ENCODE peak calls at places on chromosomes 7 and 10, in five cellular contexts. H is H54, P is adrenal gland, N is spleen, Y is right lobe of liver. V is an unnamed sample.

GRCh38 chr10:24762161-24762924 is 38.7 kb upstream of the ARHGAP21 start:
- DNase-seq in H (peak), P (no peak), N (no peak), Y (no peak), V (no peak)

GRCh38 chr10:75042292-75042974 is 69.0 kb upstream of the SAMD8 start:
- DNase-seq in H (peak), P (no peak), N (no peak), Y (no peak), V (no peak)

GRCh38 chr10:118107040-118107439 is 60.3 kb upstream of the RAB11FIP2 start:
- DNase-seq in H (no peak), P (no peak), N (no peak), Y (no peak), V (no peak)

GRCh38 chr7:156942708-156943090 is 6.8 kb upstream of the NOM1 start:
- DNase-seq in H (no peak), P (peak), N (no peak), Y (no peak), V (no peak)

GRCh38 chr10:52318822-52319464 is 4.9 kb downstream of the DKK1 start:
- DNase-seq in H (no peak), P (no peak), N (no peak), Y (no peak), V (no peak)

GRCh38 chr7:25348066-25348595 is 119.8 kb upstream of the NPVF start:
- DNase-seq in H (no peak), P (no peak), N (no peak), Y (no peak), V (no peak)

GRCh38 chr10:98351831-98352402 is 63.1 kb downstream of the PYROXD2 start:
- DNase-seq in H (no peak), P (no peak), N (no peak), Y (no peak), V (no peak)

GRCh38 chr7:138958026-138958956 is 22.9 kb downstream of the KIAA1549 start:
- DNase-seq in H (no peak), P (no peak), N (no peak), Y (no peak), V (no peak)

GRCh38 chr10:47065903-47066302 is 154.7 kb downstream of the PTPN20 start:
- DNase-seq in H (no peak), P (no peak), N (peak), Y (no peak), V (no peak)

GRCh38 chr7:95972554-95972953 is 200.2 kb downstream of the DYNC1I1 start:
- DNase-seq in H (no peak), P (no peak), N (no peak), Y (no peak), V (no peak)

GRCh38 chr7:24057243-24057642 is 226.7 kb upstream of the NPY start:
- DNase-seq in H (peak), P (no peak), N (no peak), Y (no peak), V (no peak)

GRCh38 chr7:650339-651031 is 76.0 kb upstream of the DNAAF5 start:
- DNase-seq in H (no peak), P (peak), N (no peak), Y (peak), V (no peak)

GRCh38 chr10:87622290-87623004 is 37.2 kb upstream of the PAPSS2 start:
- DNase-seq in H (no peak), P (no peak), N (no peak), Y (no peak), V (no peak)

GRCh38 chr10:75632750-75633462 is 201.5 kb downstream of the LRMDA start:
- DNase-seq in H (no peak), P (no peak), N (no peak), Y (no peak), V (no peak)

GRCh38 chr10:48507494-48507893 is 97.4 kb downstream of the ARHGAP22 start:
- DNase-seq in H (no peak), P (no peak), N (no peak), Y (no peak), V (no peak)

GRCh38 chr10:106768204-106768603 is 396.3 kb downstream of the SORCS1 start:
- DNase-seq in H (no peak), P (no peak), N (no peak), Y (no peak), V (no peak)

GRCh38 chr10:23968296-23968695 is 240.6 kb upstream of the KIAA1217 start:
- DNase-seq in H (no peak), P (no peak), N (no peak), Y (no peak), V (no peak)

GRCh38 chr7:141572175-141572574 is 21.0 kb downstream of the AGK start:
- DNase-seq in H (no peak), P (no peak), N (no peak), Y (no peak), V (no peak)

GRCh38 chr10:46299267-46299530 is 12.4 kb downstream of the ANTXRL start:
- DNase-seq in H (no peak), P (no peak), N (no peak), Y (peak), V (no peak)

GRCh38 chr7:118072893-118073674 is 110.9 kb upstream of the LSM8 start:
- DNase-seq in H (no peak), P (no peak), N (no peak), Y (no peak), V (no peak)

GRCh38 chr7:158416283-158416933 is 171.2 kb downstream of the PTPRN2 start:
- DNase-seq in H (no peak), P (no peak), N (peak), Y (no peak), V (no peak)

GRCh38 chr10:30364391-30365268 is 15.6 kb upstream of the MTPAP start:
- DNase-seq in H (no peak), P (no peak), N (no peak), Y (no peak), V (no peak)

GRCh38 chr10:77667426-77668324 is 30.1 kb upstream of the KCNMA1 start:
- DNase-seq in H (no peak), P (no peak), N (no peak), Y (no peak), V (no peak)

GRCh38 chr10:50033481-50033880 is 34.3 kb upstream of the WASHC2A start:
- DNase-seq in H (no peak), P (no peak), N (no peak), Y (no peak), V (no peak)

GRCh38 chr10:30436200-30436599 is 2.2 kb downstream of the MAP3K8 start:
- DNase-seq in H (no peak), P (no peak), N (no peak), Y (no peak), V (peak)

GRCh38 chr7:50633414-50633710 is 68.2 kb upstream of the DDC start:
- DNase-seq in H (no peak), P (no peak), N (no peak), Y (no peak), V (no peak)

GRCh38 chr7:130793855-130794618 is 60.0 kb upstream of the KLF14 start:
- DNase-seq in H (no peak), P (no peak), N (no peak), Y (no peak), V (no peak)

GRCh38 chr10:32190890-32191491 is 134.8 kb upstream of the KIF5B start:
- DNase-seq in H (no peak), P (no peak), N (no peak), Y (no peak), V (peak)

GRCh38 chr7:50855526-50855925 is 72.8 kb upstream of the GRB10 start:
- DNase-seq in H (no peak), P (no peak), N (no peak), Y (no peak), V (no peak)

GRCh38 chr10:1243486-1244182 is 187.4 kb downstream of the WDR37 start:
- DNase-seq in H (no peak), P (no peak), N (peak), Y (no peak), V (no peak)

GRCh38 chr10:11499425-11500071 is 111.9 kb downstream of the USP6NL start:
- DNase-seq in H (no peak), P (no peak), N (no peak), Y (no peak), V (peak)

GRCh38 chr7:135721198-135721820 is 6.7 kb downstream of the SLC13A4 start:
- DNase-seq in H (no peak), P (no peak), N (no peak), Y (no peak), V (no peak)

GRCh38 chr10:29807407-29807806 is 172.6 kb upstream of the SVIL start:
- DNase-seq in H (peak), P (no peak), N (no peak), Y (no peak), V (no peak)

GRCh38 chr7:117963278-117964184 is 90.3 kb upstream of the CTTNBP2 start:
- DNase-seq in H (no peak), P (no peak), N (no peak), Y (no peak), V (no peak)

GRCh38 chr7:108592633-108593277 is 23.1 kb downstream of the DNAJB9 start:
- DNase-seq in H (no peak), P (no peak), N (no peak), Y (no peak), V (peak)

GRCh38 chr7:66281678-66282593 is 76.8 kb downstream of the TPST1 start:
- DNase-seq in H (peak), P (peak), N (peak), Y (no peak), V (no peak)

GRCh38 chr10:48509974-48510692 is 94.7 kb downstream of the ARHGAP22 start:
- DNase-seq in H (no peak), P (no peak), N (peak), Y (no peak), V (peak)

GRCh38 chr7:158097511-158098124 is 490.0 kb downstream of the PTPRN2 start:
- DNase-seq in H (no peak), P (no peak), N (peak), Y (peak), V (no peak)

GRCh38 chr7:23249486-23249885 is 2.9 kb downstream of the GPNMB start:
- DNase-seq in H (no peak), P (no peak), N (no peak), Y (no peak), V (no peak)

DNA sequence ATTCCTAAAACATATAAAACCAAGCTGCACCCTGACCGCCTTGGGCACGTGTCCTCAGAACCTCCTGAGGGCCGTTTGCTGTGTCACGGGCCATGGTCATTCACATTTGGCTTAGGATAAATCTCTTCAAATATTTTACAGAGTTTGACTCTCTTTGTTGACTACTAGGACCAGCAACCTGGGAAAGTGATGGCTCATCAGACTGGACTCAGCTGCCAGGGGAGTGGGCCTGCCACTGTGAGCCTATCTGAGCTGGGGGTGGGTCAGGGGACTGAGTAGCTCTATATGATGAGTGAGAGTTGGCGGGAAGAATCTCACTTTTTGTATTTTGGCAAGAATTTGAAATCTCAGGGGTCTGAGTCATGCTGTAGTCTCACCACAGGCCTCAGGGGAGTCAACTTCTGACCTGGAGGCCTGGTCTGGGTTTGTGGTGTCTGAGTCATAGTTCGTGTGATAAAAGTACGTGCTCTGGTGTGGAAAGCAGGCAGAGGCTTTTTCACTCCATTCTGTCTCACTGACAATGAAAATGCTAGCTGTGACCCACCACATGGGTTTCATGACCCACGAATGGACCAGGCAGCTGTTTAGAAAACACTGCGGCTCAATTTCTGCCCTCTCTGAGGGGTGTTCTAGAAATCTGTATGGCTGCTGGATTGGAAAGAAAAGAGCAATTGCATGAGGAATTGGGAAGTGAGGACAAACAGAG is 4.2 kb upstream of the UPP1 start:
- DNase-seq in H (peak), P (peak), N (peak), Y (no peak), V (peak)
- TF ChIP-seq POLR2A in H (no peak), P (no peak), N (no peak), Y (peak), V (no peak)

DNA sequence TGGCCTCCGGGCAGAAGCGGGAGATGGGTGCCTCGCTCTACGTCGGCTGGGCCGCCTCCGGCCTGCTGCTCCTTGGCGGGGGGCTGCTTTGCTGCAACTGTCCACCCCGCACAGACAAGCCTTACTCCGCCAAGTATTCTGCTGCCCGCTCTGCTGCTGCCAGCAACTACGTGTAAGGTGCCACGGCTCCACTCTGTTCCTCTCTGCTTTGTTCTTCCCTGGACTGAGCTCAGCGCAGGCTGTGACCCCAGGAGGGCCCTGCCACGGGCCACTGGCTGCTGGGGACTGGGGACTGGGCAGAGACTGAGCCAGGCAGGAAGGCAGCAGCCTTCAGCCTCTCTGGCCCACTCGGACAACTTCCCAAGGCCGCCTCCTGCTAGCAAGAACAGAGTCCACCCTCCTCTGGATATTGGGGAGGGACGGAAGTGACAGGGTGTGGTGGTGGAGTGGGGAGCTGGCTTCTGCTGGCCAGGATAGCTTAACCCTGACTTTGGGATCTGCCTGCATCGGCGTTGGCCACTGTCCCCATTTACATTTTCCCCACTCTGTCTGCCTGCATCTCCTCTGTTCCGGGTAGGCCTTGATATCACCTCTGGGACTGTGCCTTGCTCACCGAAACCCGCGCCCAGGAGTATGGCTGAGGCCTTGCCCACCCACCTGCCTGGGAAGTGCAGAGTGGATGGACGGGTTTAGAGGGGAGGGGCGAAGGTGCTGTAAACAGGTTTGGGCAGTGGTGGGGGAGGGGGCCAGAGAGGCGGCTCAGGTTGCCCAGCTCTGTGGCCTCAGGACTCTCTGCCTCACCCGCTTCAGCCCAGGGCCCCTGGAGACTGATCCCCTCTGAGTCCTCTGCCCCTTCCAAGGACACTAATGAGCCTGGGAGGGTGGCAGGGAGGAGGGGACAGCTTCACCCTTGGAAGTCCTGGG is 1.1 kb downstream of the CLDN4 start:
- DNase-seq in H (no peak), P (peak), N (no peak), Y (no peak), V (no peak)
- TF ChIP-seq POLR2A in H (no peak), P (no peak), N (no peak), Y (no peak), V (no peak)

GRCh38 chr7:128530855-128531104 is 54.2 kb downstream of the METTL2B start:
- DNase-seq in H (no peak), P (no peak), N (no peak), Y (no peak), V (no peak)
- TF ChIP-seq POLR2A in H (peak), P (no peak), N (no peak), Y (peak), V (peak)

DNA sequence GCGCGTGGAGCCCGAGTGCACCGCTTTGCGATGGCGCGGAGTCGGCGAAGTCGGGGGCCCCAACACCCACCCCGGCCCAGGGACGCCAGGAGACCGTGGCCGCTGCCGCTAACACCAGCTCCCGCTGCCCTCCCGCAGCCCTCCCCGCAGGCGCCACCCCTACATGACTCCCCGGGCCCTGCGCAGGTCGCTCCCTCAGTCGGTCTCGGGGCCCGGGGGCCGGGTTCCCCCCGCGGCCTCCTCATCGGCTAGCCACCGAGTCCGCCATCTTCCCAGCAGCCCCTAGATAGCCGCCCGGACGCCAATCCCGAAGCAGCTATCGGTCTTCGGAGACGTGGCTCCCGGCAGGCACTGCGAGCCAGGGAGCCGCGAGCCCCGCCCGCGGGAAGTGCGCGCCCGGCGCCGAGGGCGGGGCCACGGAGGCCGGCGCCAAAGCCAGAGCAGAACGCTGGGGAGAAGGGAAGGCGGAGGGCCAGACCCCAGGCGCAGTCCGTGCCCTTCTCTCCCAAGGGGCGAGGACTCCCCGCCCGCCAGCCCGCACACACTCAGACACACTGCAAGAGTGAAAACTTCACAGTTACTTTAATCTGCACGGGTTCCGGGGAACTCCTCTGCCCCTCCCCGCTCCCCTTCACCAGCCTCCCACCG is at the start of gene FASTK:
- DNase-seq in H (peak), P (peak), N (peak), Y (peak), V (peak)
- TF ChIP-seq POLR2A in H (peak), P (peak), N (no peak), Y (peak), V (peak)

DNA sequence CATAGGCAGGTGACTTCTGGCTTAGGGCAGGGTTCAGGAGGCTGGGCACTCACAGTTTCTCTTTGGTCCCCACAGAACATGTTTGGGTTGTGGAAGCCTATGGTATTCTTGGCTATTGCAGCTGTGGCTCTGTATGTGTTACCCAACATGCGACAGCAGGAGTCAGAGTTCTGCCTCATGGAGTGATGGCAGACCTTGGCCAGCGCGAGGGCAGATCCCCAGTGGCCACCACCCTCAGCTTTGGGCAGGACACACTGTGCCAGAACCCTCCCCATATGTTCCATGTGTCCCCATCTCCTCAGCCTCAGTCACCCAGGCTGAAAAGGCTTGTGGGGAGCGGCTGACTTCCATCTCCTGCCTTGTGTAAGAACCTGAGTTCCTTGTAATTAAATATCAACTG is 8.5 kb upstream of the FLNC start:
- DNase-seq in H (no peak), P (no peak), N (no peak), Y (no peak), V (no peak)
- TF ChIP-seq POLR2A in H (no peak), P (no peak), N (no peak), Y (no peak), V (no peak)

DNA sequence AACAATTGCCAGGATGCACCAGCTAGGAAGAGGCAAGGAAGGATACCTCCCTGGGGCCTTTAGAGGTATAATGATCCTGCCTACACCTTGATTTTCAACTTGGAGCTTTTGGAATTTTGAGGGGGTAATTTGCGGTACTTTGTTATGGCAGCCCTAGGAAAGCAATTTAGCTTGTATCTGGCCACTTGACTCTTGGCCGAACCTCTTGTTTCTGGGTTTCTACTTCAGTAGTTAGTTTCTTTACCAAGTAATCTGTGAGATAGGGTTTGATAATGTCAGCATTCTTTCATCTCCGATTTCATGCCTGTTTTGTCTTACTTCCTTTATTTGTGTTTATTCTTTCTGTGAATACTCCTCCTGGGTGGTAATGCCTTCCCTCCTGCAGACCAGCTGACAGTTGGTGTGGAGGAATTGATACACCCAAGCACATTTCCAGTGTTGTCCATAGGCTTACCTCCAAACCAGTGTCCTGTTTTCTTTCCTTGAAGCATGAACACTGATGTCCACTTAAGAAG is 163.7 kb downstream of the SND1 start:
- DNase-seq in H (no peak), P (no peak), N (no peak), Y (no peak), V (no peak)
- TF ChIP-seq POLR2A in H (no peak), P (no peak), N (no peak), Y (no peak), V (no peak)

DNA sequence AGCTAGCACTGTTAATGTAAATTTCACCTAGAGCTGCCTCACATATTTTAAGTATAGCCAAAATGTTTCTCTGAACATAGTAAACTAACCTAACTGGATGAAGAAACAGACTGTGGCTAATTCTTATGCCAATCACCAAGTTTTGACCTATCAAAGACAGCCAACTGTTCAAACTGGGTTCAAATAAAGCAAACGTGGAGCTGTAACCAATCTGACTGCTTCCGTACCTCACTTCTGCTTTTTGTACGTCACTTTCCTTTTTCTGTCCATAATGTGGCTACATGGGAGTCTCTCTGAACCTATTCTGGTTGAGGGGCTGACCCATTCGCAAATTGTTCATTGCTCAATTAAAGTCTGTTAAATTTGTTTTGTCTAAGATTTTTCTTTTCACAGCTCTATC is 66.3 kb upstream of the ETV1 start:
- DNase-seq in H (no peak), P (no peak), N (no peak), Y (no peak), V (no peak)
- TF ChIP-seq POLR2A in H (no peak), P (no peak), N (no peak), Y (no peak), V (no peak)